ENCODE peak calls at places on chromosomes 5 and 9, in nine cellular contexts. H is adipocyte; N is gastrocnemius medialis; R is left ventricle myocardium inferior; Q is CD4-positive, alpha-beta memory T cell; S is suprapubic skin; F is OCI-LY7; V is heart right ventricle; A is heart left ventricle. C is an unnamed sample.
A peak's percentile ranks its signal among the peaks of the same experiment; 100 is the strongest.

GRCh38 chr5:31033295-31033694 is 160.2 kb upstream of the CDH6 start:
- DNase-seq in F (no peak), Q (no peak), N (no peak), S (no peak), H (peak; percentile 47), V (no peak), R (no peak), A (no peak), C (no peak)

GRCh38 chr5:26329562-26330189 is 708.7 kb downstream of the CDH9 start:
- DNase-seq in N (no peak), S (no peak), R (no peak), H (peak; percentile 32), A (no peak), V (no peak), Q (no peak), F (no peak), C (no peak)

GRCh38 chr5:164206196-164206595 is 700.8 kb downstream of the MAT2B start:
- DNase-seq in A (no peak), S (no peak), H (no peak), R (no peak), Q (no peak), N (no peak), F (no peak), V (no peak), C (no peak)

GRCh38 chr5:148014276-148014675 is 49.5 kb upstream of the SPINK5 start:
- DNase-seq in Q (no peak), F (no peak), R (no peak), H (no peak), S (no peak), A (no peak), V (no peak), N (no peak), C (no peak)

GRCh38 chr9:98610196-98610595 is 98.5 kb downstream of the GABBR2 start:
- DNase-seq in V (no peak), H (no peak), Q (no peak), R (no peak), A (no peak), S (no peak), N (no peak), F (no peak), C (no peak)

GRCh38 chr5:66122379-66123034 is 21.6 kb upstream of the SREK1 start:
- DNase-seq in H (no peak), S (no peak), R (no peak), F (no peak), Q (no peak), A (no peak), V (no peak), N (no peak), C (no peak)

GRCh38 chr5:138339086-138339456 is 1.0 kb downstream of the FAM53C start:
- DNase-seq in R (no peak), A (no peak), V (no peak), F (peak; percentile 41), S (no peak), N (no peak), H (peak; percentile 61), Q (no peak), C (no peak)

GRCh38 chr5:15885156-15885555 is 294.4 kb downstream of the MARCHF11 start:
- DNase-seq in S (no peak), V (no peak), F (no peak), R (no peak), H (no peak), N (no peak), A (no peak), Q (no peak), C (no peak)

GRCh38 chr5:44565872-44566271 is 176.7 kb upstream of the FGF10 start:
- DNase-seq in N (no peak), H (no peak), S (no peak), A (no peak), Q (no peak), R (no peak), F (no peak), V (no peak), C (no peak)

GRCh38 chr5:93251347-93251746 is 329.7 kb downstream of the NR2F1-AS1 start:
- DNase-seq in F (no peak), N (no peak), R (no peak), Q (no peak), S (no peak), H (no peak), A (no peak), V (no peak), C (no peak)

DNA sequence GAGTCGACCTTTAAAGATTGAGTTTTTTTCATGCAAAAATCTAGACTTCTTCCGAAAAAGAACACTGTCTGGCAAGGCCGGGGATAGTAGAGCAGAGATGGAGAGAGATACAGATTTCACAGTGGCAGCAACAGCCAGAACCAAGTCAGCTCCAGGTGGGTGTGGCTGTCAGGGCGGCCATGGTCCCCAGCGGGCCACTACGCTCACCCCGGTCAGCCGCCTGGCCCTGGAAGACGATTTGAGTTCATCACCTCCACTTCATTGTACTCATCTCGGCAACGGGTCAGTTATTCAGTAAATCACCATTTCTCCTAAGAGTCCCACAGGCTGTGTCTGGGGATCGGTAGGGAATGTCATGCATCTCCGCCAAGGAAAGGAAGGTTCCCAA is 53.0 kb downstream of the ZNF354C start:
- DNase-seq in Q (no peak), N (no peak), F (no peak), V (no peak), S (peak; percentile 41), A (no peak), R (no peak), H (no peak), C (peak; percentile 18)
- H3K9me3 ChIP-seq in Q (peaks cover 3% of the 10 kb centered on the region), N (no peaks in the 10 kb centered on the region), F (no peaks in the 10 kb centered on the region), V (no peaks in the 10 kb centered on the region), S (peaks cover 31% of the 10 kb centered on the region), A (no peaks in the 10 kb centered on the region), R (peaks cover 89% of the 10 kb centered on the region), H (no peaks in the 10 kb centered on the region), C (peaks cover 67% of the 10 kb centered on the region)

GRCh38 chr5:153018121-153018520 is 472.3 kb upstream of the GRIA1 start:
- DNase-seq in A (no peak), N (no peak), R (no peak), S (no peak), F (no peak), Q (no peak), H (no peak), V (no peak), C (no peak)

DNA sequence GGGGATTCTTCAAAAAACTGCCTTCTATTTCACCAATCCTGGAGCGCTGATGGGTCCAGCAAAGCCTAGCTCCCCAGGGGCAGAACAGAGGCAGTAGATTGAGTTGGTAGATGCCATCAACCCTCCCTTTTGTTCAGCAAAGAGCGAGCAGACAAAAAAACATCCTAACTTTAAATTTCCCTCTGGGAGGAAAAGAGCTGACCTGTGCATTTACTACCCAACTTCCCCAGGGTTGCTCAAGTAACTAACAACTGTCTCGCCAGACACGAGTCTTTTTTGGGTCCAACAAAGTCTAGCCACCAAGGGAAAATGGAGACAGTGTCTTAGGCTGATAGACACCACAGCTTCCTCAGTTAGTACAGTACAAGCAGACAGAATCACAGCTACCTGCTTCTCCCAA is 476.3 kb upstream of the GRIA1 start:
- DNase-seq in Q (no peak), F (no peak), R (no peak), A (no peak), N (no peak), S (no peak), H (no peak), V (no peak), C (no peak)
- H3K9me3 ChIP-seq in Q (no peaks in the 10 kb centered on the region), F (no peaks in the 10 kb centered on the region), R (peaks cover 45% of the 10 kb centered on the region), A (no peaks in the 10 kb centered on the region), N (no peaks in the 10 kb centered on the region), S (peaks cover 5% of the 10 kb centered on the region), H (peaks cover 22% of the 10 kb centered on the region), V (no peaks in the 10 kb centered on the region), C (peaks cover 13% of the 10 kb centered on the region)

GRCh38 chr9:135166566-135166965 is 79.1 kb downstream of the OLFM1 start:
- DNase-seq in A (no peak), S (no peak), F (no peak), R (no peak), Q (no peak), V (no peak), H (no peak), N (no peak), C (no peak)
- H3K9me3 ChIP-seq in A (no peaks in the 10 kb centered on the region), S (no peaks in the 10 kb centered on the region), F (no peaks in the 10 kb centered on the region), R (no peaks in the 10 kb centered on the region), Q (no peaks in the 10 kb centered on the region), V (no peaks in the 10 kb centered on the region), H (no peaks in the 10 kb centered on the region), N (no peaks in the 10 kb centered on the region), C (no peaks in the 10 kb centered on the region)

GRCh38 chr5:124285733-124286132 is 460.7 kb downstream of the ZNF608 start:
- DNase-seq in S (no peak), A (no peak), V (no peak), F (no peak), H (no peak), Q (no peak), N (no peak), R (no peak), C (no peak)
- H3K9me3 ChIP-seq in S (no peaks in the 10 kb centered on the region), A (no peaks in the 10 kb centered on the region), V (no peaks in the 10 kb centered on the region), F (no peaks in the 10 kb centered on the region), H (no peaks in the 10 kb centered on the region), Q (no peaks in the 10 kb centered on the region), N (no peaks in the 10 kb centered on the region), R (no peaks in the 10 kb centered on the region), C (no peaks in the 10 kb centered on the region)

C was measured in right atrium auricular region.